ENCODE peak calls at places on chromosomes 12 and 14, in nine cellular contexts. E, Q, O, U, H, L, Y, V and R are unnamed samples. For H3K4me1, the result is how much of the 10 kb centered on the place peaks cover.

GRCh38 chr14:59461891-59462290 is 3.3 kb downstream of the GPR135 start:
- DNase-seq in E (no peak), V (no peak), L (no peak), Q (no peak), O (no peak), H (no peak), Y (no peak), U (no peak), R (no peak)

GRCh38 chr14:64761441-64762043 is 57.3 kb downstream of the PLEKHG3 start:
- DNase-seq in H (no peak), V (no peak), Q (peak), O (no peak), L (no peak), U (no peak), Y (peak), E (peak), R (peak)

GRCh38 chr12:93714382-93714781 is 37.2 kb downstream of the CRADD start:
- DNase-seq in V (no peak), H (no peak), L (no peak), O (no peak), E (no peak), Q (no peak), U (no peak), Y (no peak), R (no peak)

GRCh38 chr12:109902866-109903265 is 2.8 kb downstream of the TCHP start:
- DNase-seq in Y (no peak), O (no peak), U (no peak), H (no peak), L (no peak), Q (no peak), V (no peak), E (no peak), R (no peak)

GRCh38 chr12:128817115-128818015 is 6.4 kb downstream of the SLC15A4 start:
- DNase-seq in V (no peak), U (no peak), Q (peak), L (no peak), H (no peak), O (peak), Y (peak), E (no peak), R (peak)

GRCh38 chr12:87760943-87761342 is 268.3 kb downstream of the C12orf50 start:
- DNase-seq in O (no peak), L (no peak), Q (no peak), H (no peak), E (no peak), Y (no peak), V (no peak), U (no peak), R (no peak)

GRCh38 chr12:25200703-25201102 is 5.7 kb downstream of the ETFRF1 start:
- DNase-seq in L (no peak), Q (no peak), V (peak), E (no peak), H (no peak), O (no peak), Y (no peak), U (no peak), R (no peak)

GRCh38 chr14:52918486-52918885 is 32.4 kb downstream of the FERMT2 start:
- DNase-seq in Y (no peak), U (no peak), E (peak), O (no peak), V (peak), H (no peak), L (no peak), Q (no peak), R (no peak)

GRCh38 chr12:129696952-129697351 is 206.9 kb downstream of the TMEM132D start:
- DNase-seq in O (no peak), L (no peak), Q (no peak), U (no peak), E (no peak), V (peak), H (peak), Y (no peak), R (no peak)

DNA sequence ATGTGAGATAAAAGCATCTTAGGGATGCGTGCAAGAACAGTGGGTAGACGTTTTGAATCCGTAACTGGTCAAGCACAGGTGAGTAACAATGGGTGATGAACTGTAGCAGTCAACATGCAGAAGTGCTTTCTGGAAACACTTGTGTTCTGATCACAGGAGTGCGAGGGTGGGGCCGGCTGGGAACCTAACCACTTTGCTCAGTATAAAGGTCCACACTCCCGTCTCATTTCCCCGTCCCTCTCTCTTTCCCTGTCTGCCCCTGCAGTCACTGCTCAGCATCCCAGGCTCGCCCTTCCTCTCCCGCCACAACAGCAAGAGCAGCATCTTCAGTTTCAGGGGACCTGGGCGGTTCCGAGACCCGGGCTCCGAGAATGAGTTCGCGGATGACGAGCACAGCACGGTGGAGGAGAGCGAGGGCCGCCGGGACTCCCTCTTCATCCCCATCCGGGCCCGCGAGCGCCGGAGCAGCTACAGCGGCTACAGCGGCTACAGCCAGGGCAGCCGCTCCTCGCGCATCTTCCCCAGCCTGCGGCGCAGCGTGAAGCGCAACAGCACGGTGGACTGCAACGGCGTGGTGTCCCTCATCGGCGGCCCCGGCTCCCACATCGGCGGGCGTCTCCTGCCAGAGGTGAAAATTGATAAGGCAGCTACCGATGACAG is 127.1 kb downstream of the FIGNL2 start:
- DNase-seq in E (no peak), H (no peak), V (no peak), L (no peak), Q (no peak), U (peak), Y (no peak), O (no peak), R (peak)
- H3K4me3 ChIP-seq in E (no peak), H (peak), V (peak), L (peak), Q (no peak), U (peak), Y (no peak), O (peak), R (peak)

GRCh38 chr12:113226696-113227095 is 5.4 kb downstream of the TPCN1 start:
- DNase-seq in H (no peak), L (no peak), O (no peak), E (no peak), V (no peak), Y (no peak), U (no peak), Q (no peak), R (peak)
- H3K4me1 ChIP-seq in H (half or more), L (half or more), O (under half), E (under half), V (under half), Y (half or more), U (under half), Q (half or more), R (half or more)

GRCh38 chr12:13504736-13505135 is 308.2 kb downstream of the EMP1 start:
- DNase-seq in Q (no peak), V (no peak), Y (no peak), U (no peak), E (no peak), O (no peak), H (no peak), L (no peak), R (no peak)

GRCh38 chr12:13505224-13505623 is 308.7 kb downstream of the EMP1 start:
- DNase-seq in H (no peak), Q (no peak), O (no peak), E (no peak), V (no peak), L (no peak), Y (no peak), U (no peak), R (no peak)

GRCh38 chr12:13504074-13504473 is 307.5 kb downstream of the EMP1 start:
- DNase-seq in H (no peak), O (no peak), V (peak), E (peak), L (no peak), Q (no peak), Y (no peak), U (no peak), R (no peak)

GRCh38 chr12:13505636-13506035 is 309.1 kb downstream of the EMP1 start:
- DNase-seq in E (no peak), O (no peak), Q (no peak), U (no peak), L (no peak), V (no peak), Y (no peak), H (no peak), R (no peak)

GRCh38 chr12:13503094-13503835 is 306.7 kb downstream of the EMP1 start:
- DNase-seq in O (no peak), E (no peak), Q (no peak), U (no peak), H (no peak), L (no peak), V (no peak), Y (no peak), R (no peak)
- H3K4me3 ChIP-seq in O (no peak), E (no peak), Q (no peak), U (no peak), H (no peak), L (no peak), V (no peak), Y (no peak), R (no peak)

GRCh38 chr12:117890644-117891043 is 78.1 kb downstream of the KSR2 start:
- DNase-seq in Y (no peak), V (no peak), Q (no peak), H (no peak), O (no peak), L (no peak), E (no peak), U (no peak), R (no peak)
- H3K4me1 ChIP-seq in Y (under half), V (under half), Q (under half), H (under half), O (under half), L (under half), E (under half), U (under half), R (under half)

DNA sequence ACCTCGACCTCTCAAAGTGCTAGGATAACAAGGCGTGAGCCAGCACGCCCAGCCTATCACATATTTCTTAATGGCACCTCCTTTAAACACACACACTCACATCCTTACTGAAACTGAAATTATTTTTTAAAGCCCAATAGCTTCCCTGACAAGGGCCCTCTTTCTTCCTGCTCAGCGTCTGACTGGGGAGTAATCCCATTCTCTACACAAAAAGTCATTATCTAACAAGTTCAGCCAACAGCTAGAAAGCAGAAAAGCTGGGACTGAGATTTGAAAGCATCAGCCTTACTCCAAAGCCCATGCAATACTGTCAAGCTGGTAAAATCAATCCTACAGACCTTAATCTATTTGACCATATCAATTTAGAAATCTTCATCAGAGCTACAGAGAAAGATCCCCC is 10.0 kb upstream of the AICDA start:
- DNase-seq in L (no peak), Q (no peak), V (no peak), Y (no peak), H (no peak), U (no peak), O (no peak), E (no peak), R (no peak)
- H3K4me3 ChIP-seq in L (no peak), Q (no peak), V (no peak), Y (no peak), H (no peak), U (no peak), O (no peak), E (no peak), R (no peak)

GRCh38 chr14:89388853-89389252 is 28.2 kb downstream of the FOXN3 start:
- DNase-seq in V (peak), Q (no peak), U (no peak), E (peak), H (no peak), O (no peak), Y (no peak), L (no peak), R (no peak)

GRCh38 chr14:89384023-89384422 is 33.0 kb downstream of the FOXN3 start:
- DNase-seq in O (peak), E (no peak), L (no peak), Y (peak), U (peak), H (no peak), Q (no peak), V (no peak), R (no peak)

GRCh38 chr14:89384636-89385035 is 32.4 kb downstream of the FOXN3 start:
- DNase-seq in V (no peak), E (no peak), H (no peak), O (no peak), Y (no peak), L (no peak), U (no peak), Q (no peak), R (no peak)

GRCh38 chr14:89387922-89388685 is 28.9 kb downstream of the FOXN3 start:
- DNase-seq in Y (no peak), O (no peak), L (no peak), H (no peak), V (no peak), E (no peak), Q (no peak), U (no peak), R (no peak)

DNA sequence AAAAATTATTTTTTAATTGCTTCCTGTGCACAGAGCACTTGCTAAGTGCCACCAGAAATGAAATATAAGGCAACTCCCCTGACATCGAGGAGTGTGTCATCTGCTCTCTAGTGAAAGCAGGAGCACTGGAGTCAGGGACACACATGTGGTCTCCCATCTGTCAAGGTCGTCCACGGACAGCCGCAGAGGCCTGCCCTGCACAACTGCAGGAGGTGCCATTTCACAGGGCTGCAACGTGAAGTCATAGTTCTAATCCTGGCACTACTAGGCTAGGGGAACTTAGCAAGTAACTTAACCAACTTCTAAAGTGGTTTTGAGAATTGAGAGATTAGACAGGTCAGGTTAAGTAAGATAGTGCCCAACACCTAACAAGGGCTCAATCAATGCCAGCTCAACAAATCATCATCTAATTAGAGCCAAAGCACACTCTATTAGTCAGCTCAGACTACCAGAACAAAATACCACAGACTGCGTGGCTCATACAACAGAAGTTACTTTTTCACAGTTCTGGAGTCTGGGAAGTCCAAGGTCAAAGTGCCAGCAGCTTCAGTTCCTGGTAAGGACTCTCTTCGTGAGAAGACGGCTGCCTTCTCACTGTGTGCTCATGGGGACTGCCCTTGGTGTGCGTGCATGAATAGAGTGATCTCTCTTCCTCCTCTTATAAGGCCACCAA is 30.7 kb downstream of the FOXN3 start:
- DNase-seq in E (no peak), V (no peak), Y (no peak), O (no peak), Q (no peak), L (no peak), H (no peak), U (no peak), R (peak)
- H3K4me1 ChIP-seq in E (under half), V (under half), Y (under half), O (under half), Q (under half), L (half or more), H (half or more), U (under half), R (half or more)

GRCh38 chr12:12716151-12716844 is 870 bp upstream of the CDKN1B start:
- DNase-seq in Q (no peak), Y (peak), L (no peak), U (no peak), V (peak), O (no peak), E (peak), H (peak), R (no peak)

GRCh38 chr12:12715459-12716150 is 1.6 kb upstream of the CDKN1B start:
- DNase-seq in U (no peak), Q (no peak), O (peak), E (peak), L (no peak), H (peak), V (no peak), Y (peak), R (no peak)

GRCh38 chr12:12714276-12715001 is 2.7 kb upstream of the CDKN1B start:
- DNase-seq in Y (peak), V (peak), L (no peak), E (peak), H (peak), Q (peak), U (peak), O (peak), R (no peak)

GRCh38 chr12:12715128-12715458 is 2.1 kb upstream of the CDKN1B start:
- DNase-seq in Q (no peak), Y (no peak), L (no peak), U (no peak), H (no peak), E (no peak), O (no peak), V (no peak), R (no peak)

GRCh38 chr12:12713932-12714275 is 3.3 kb upstream of the CDKN1B start:
- DNase-seq in Q (no peak), V (no peak), H (no peak), L (no peak), E (no peak), O (no peak), Y (no peak), U (no peak), R (no peak)
- H3K4me3 ChIP-seq in Q (no peak), V (peak), H (peak), L (peak), E (peak), O (peak), Y (peak), U (peak), R (peak)

GRCh38 chr14:95659986-95660385 is 26.2 kb upstream of the TCL1B start:
- DNase-seq in U (no peak), L (no peak), H (no peak), E (no peak), Y (no peak), V (no peak), O (no peak), Q (no peak), R (no peak)
- H3K4me1 ChIP-seq in U (under half), L (under half), H (under half), E (under half), Y (under half), V (under half), O (under half), Q (under half), R (under half)